ENCODE peak calls at places on chromosomes 5 and 9, in eight cellular contexts. One of them, this sample, is unnamed.
A peak's percentile ranks its signal among the peaks of the same experiment; 100 is the strongest.

GRCh38 chr5:77358566-77359205 is 133.4 kb downstream of the WDR41 start:
- DNase-seq in T-cell: no peak
- DNase-seq in epithelial cell of esophagus: peak; percentile 37
- DNase-seq in skeletal muscle cell: peak; percentile 4
- DNase-seq in RCC 7860: no peak
- DNase-seq in mesendoderm: peak; percentile 16
- DNase-seq in A549: no peak
- DNase-seq in anterior cingulate cortex: no peak
- DNase-seq in this sample: no peak

GRCh38 chr5:145347026-145347616 is 488.0 kb downstream of the PRELID2 start:
- DNase-seq in A549: no peak
- DNase-seq in mesendoderm: peak; percentile 40
- DNase-seq in RCC 7860: peak; percentile 20
- DNase-seq in epithelial cell of esophagus: peak; percentile 55
- DNase-seq in skeletal muscle cell: peak; percentile 46
- DNase-seq in anterior cingulate cortex: no peak
- DNase-seq in T-cell: no peak
- DNase-seq in this sample: peak; percentile 61

GRCh38 chr9:129032541-129033159 is 3.8 kb upstream of the MIGA2 start:
- DNase-seq in anterior cingulate cortex: no peak
- DNase-seq in epithelial cell of esophagus: no peak
- DNase-seq in T-cell: no peak
- DNase-seq in A549: no peak
- DNase-seq in mesendoderm: no peak
- DNase-seq in RCC 7860: no peak
- DNase-seq in skeletal muscle cell: no peak
- DNase-seq in this sample: no peak

GRCh38 chr9:18489861-18490260 is 15.9 kb downstream of the ADAMTSL1 start:
- DNase-seq in mesendoderm: no peak
- DNase-seq in anterior cingulate cortex: no peak
- DNase-seq in epithelial cell of esophagus: no peak
- DNase-seq in A549: no peak
- DNase-seq in skeletal muscle cell: peak; percentile 51
- DNase-seq in RCC 7860: peak; percentile 31
- DNase-seq in T-cell: no peak
- DNase-seq in this sample: no peak

GRCh38 chr5:122668552-122668951 is 106.3 kb upstream of the SNX2 start:
- DNase-seq in T-cell: no peak
- DNase-seq in epithelial cell of esophagus: no peak
- DNase-seq in RCC 7860: no peak
- DNase-seq in mesendoderm: no peak
- DNase-seq in skeletal muscle cell: no peak
- DNase-seq in A549: no peak
- DNase-seq in anterior cingulate cortex: no peak
- DNase-seq in this sample: no peak

GRCh38 chr5:126002222-126002897 is 420.8 kb upstream of the GRAMD2B start:
- DNase-seq in T-cell: no peak
- DNase-seq in mesendoderm: no peak
- DNase-seq in skeletal muscle cell: peak; percentile 93
- DNase-seq in RCC 7860: no peak
- DNase-seq in epithelial cell of esophagus: no peak
- DNase-seq in A549: no peak
- DNase-seq in anterior cingulate cortex: peak; percentile 2
- DNase-seq in this sample: peak; percentile 96

GRCh38 chr5:128537306-128537998 is 593 bp downstream of the FBN2 start:
- DNase-seq in mesendoderm: peak; percentile 67
- DNase-seq in RCC 7860: no peak
- DNase-seq in A549: peak; percentile 26
- DNase-seq in epithelial cell of esophagus: peak; percentile 67
- DNase-seq in anterior cingulate cortex: peak; percentile 5
- DNase-seq in skeletal muscle cell: peak; percentile 34
- DNase-seq in T-cell: no peak
- DNase-seq in this sample: no peak

GRCh38 chr5:81249240-81249639 is 16.1 kb downstream of the CKMT2 start:
- DNase-seq in RCC 7860: no peak
- DNase-seq in mesendoderm: no peak
- DNase-seq in A549: no peak
- DNase-seq in epithelial cell of esophagus: no peak
- DNase-seq in skeletal muscle cell: no peak
- DNase-seq in anterior cingulate cortex: no peak
- DNase-seq in T-cell: no peak
- DNase-seq in this sample: no peak

GRCh38 chr5:145941677-145942130 is 5.3 kb downstream of the SH3RF2 start:
- DNase-seq in skeletal muscle cell: no peak
- DNase-seq in anterior cingulate cortex: no peak
- DNase-seq in epithelial cell of esophagus: peak; percentile 93
- DNase-seq in T-cell: no peak
- DNase-seq in A549: no peak
- DNase-seq in mesendoderm: no peak
- DNase-seq in RCC 7860: peak; percentile 66
- DNase-seq in this sample: no peak

GRCh38 chr9:118281787-118282186 is 577.6 kb downstream of the TLR4 start:
- DNase-seq in skeletal muscle cell: no peak
- DNase-seq in epithelial cell of esophagus: no peak
- DNase-seq in RCC 7860: no peak
- DNase-seq in A549: no peak
- DNase-seq in anterior cingulate cortex: no peak
- DNase-seq in mesendoderm: no peak
- DNase-seq in T-cell: no peak
- DNase-seq in this sample: no peak

GRCh38 chr9:72986522-72987116 is 33.8 kb upstream of the ALDH1A1 start:
- DNase-seq in T-cell: no peak
- DNase-seq in A549: no peak
- DNase-seq in skeletal muscle cell: no peak
- DNase-seq in anterior cingulate cortex: no peak
- DNase-seq in mesendoderm: no peak
- DNase-seq in RCC 7860: no peak
- DNase-seq in epithelial cell of esophagus: no peak
- DNase-seq in this sample: no peak

GRCh38 chr9:34380511-34381315 is 4.0 kb upstream of the MYORG start:
- DNase-seq in T-cell: peak; percentile 73
- DNase-seq in A549: peak; percentile 90
- DNase-seq in mesendoderm: peak; percentile 86
- DNase-seq in anterior cingulate cortex: peak; percentile 78
- DNase-seq in epithelial cell of esophagus: peak; percentile 72
- DNase-seq in skeletal muscle cell: peak; percentile 34
- DNase-seq in RCC 7860: no peak
- DNase-seq in this sample: peak; percentile 86

GRCh38 chr5:152084476-152084875 is 159.8 kb upstream of the GLRA1 start:
- DNase-seq in epithelial cell of esophagus: no peak
- DNase-seq in anterior cingulate cortex: no peak
- DNase-seq in T-cell: no peak
- DNase-seq in skeletal muscle cell: no peak
- DNase-seq in mesendoderm: no peak
- DNase-seq in RCC 7860: no peak
- DNase-seq in A549: no peak
- DNase-seq in this sample: no peak

GRCh38 chr5:43769576-43770352 is 166.8 kb downstream of the NNT start:
- DNase-seq in A549: no peak
- DNase-seq in T-cell: no peak
- DNase-seq in RCC 7860: no peak
- DNase-seq in mesendoderm: no peak
- DNase-seq in epithelial cell of esophagus: no peak
- DNase-seq in skeletal muscle cell: peak; percentile 96
- DNase-seq in anterior cingulate cortex: no peak
- DNase-seq in this sample: peak; percentile 98

GRCh38 chr9:135914921-135915320 is 7.6 kb upstream of the CAMSAP1 start:
- DNase-seq in T-cell: no peak
- DNase-seq in epithelial cell of esophagus: no peak
- DNase-seq in RCC 7860: no peak
- DNase-seq in mesendoderm: no peak
- DNase-seq in anterior cingulate cortex: no peak
- DNase-seq in A549: no peak
- DNase-seq in skeletal muscle cell: no peak
- DNase-seq in this sample: no peak

GRCh38 chr5:120366047-120366446 is 98.1 kb upstream of the PRR16 start:
- DNase-seq in epithelial cell of esophagus: peak; percentile 66
- DNase-seq in anterior cingulate cortex: no peak
- DNase-seq in skeletal muscle cell: peak; percentile 31
- DNase-seq in RCC 7860: no peak
- DNase-seq in T-cell: no peak
- DNase-seq in mesendoderm: no peak
- DNase-seq in A549: no peak
- DNase-seq in this sample: no peak

GRCh38 chr9:98809311-98810105 is 2.0 kb downstream of the GALNT12 start:
- DNase-seq in A549: no peak
- DNase-seq in anterior cingulate cortex: no peak
- DNase-seq in epithelial cell of esophagus: no peak
- DNase-seq in mesendoderm: peak; percentile 89
- DNase-seq in skeletal muscle cell: no peak
- DNase-seq in RCC 7860: no peak
- DNase-seq in T-cell: no peak
- DNase-seq in this sample: peak; percentile 52

This sample was measured in cardiac muscle cell.